ENCODE peak calls at places on chromosomes 12 and 14, in five cellular contexts. W is HFFc6; M is stimulated activated naive CD4-positive, alpha-beta T cell; A is pancreas; T is kidney. D is an unnamed sample.

GRCh38 chr12:3837049-3837448 is 36.1 kb downstream of the PARP11 start:
- DNase-seq in A (no peak), M (no peak), W (no peak), T (no peak), D (no peak)

GRCh38 chr12:83465632-83466031 is 778.9 kb downstream of the TMTC2 start:
- DNase-seq in T (no peak), M (no peak), A (no peak), W (no peak), D (no peak)

GRCh38 chr12:4584896-4585295 is 22.9 kb downstream of the DYRK4 start:
- DNase-seq in M (no peak), T (no peak), A (no peak), W (no peak), D (no peak)

GRCh38 chr12:26452511-26452910 is 257.1 kb downstream of the SSPN start:
- DNase-seq in T (no peak), A (no peak), W (no peak), M (no peak), D (no peak)

GRCh38 chr14:92437729-92438280 is 75.8 kb upstream of the RIN3 start:
- DNase-seq in M (no peak), T (peak; percentile 3), W (no peak), A (no peak), D (no peak)

GRCh38 chr12:11576104-11576503 is 73.4 kb upstream of the ETV6 start:
- DNase-seq in W (peak; percentile 80), A (no peak), M (no peak), T (no peak), D (peak; percentile 22)

GRCh38 chr14:104281768-104282301 is 143.4 kb downstream of the KIF26A start:
- DNase-seq in W (no peak), M (no peak), T (peak; percentile 44), A (peak; percentile 30), D (no peak)

GRCh38 chr12:101570022-101570421 is 24.7 kb upstream of the MYBPC1 start:
- DNase-seq in T (no peak), W (peak; percentile 54), A (no peak), M (no peak), D (peak; percentile 20)

GRCh38 chr14:104975481-104976197 is 2.5 kb downstream of the AHNAK2 start:
- DNase-seq in W (no peak), T (peak; percentile 75), A (peak; percentile 56), M (no peak), D (no peak)